ENCODE peak calls at places on chromosome 11, in ten cellular contexts. X, F, W, R, L, Y, H, J, D and U are unnamed samples.

GRCh38 chr11:3087373-3087772 is 30.1 kb upstream of the CARS1 start:
- DNase-seq in X (no peak), F (no peak), W (no peak), R (no peak), L (no peak), Y (no peak), H (no peak), J (no peak), D (no peak), U (no peak)

GRCh38 chr11:108364159-108364558 is 103.2 kb downstream of the C11orf65 start:
- DNase-seq in X (no peak), F (no peak), W (no peak), R (no peak), L (no peak), Y (no peak), H (no peak), J (no peak), D (no peak), U (no peak)

GRCh38 chr11:123300874-123301695 is 106.0 kb upstream of the CLMP start:
- DNase-seq in X (no peak), F (no peak), W (peak), R (no peak), L (peak), Y (peak), H (no peak), J (no peak), D (peak), U (no peak)

GRCh38 chr11:76805206-76805913 is 22.2 kb downstream of the TSKU start:
- DNase-seq in X (no peak), F (no peak), W (no peak), R (no peak), L (no peak), Y (no peak), H (peak), J (no peak), D (no peak), U (no peak)

GRCh38 chr11:69382131-69383128 is 88.5 kb downstream of the MYEOV start:
- DNase-seq in X (no peak), F (peak), W (peak), R (peak), L (peak), Y (no peak), H (no peak), J (peak), D (peak), U (peak)

GRCh38 chr11:35138949-35139881 is at the start of gene CD44:
- DNase-seq in X (no peak), F (peak), W (no peak), R (peak), L (peak), Y (no peak), H (peak), J (peak), D (no peak), U (peak)

GRCh38 chr11:93249437-93250210 is 51.8 kb upstream of the SLC36A4 start:
- DNase-seq in X (no peak), F (no peak), W (no peak), R (no peak), L (no peak), Y (no peak), H (no peak), J (no peak), D (no peak), U (no peak)

GRCh38 chr11:33399421-33399820 is 142.2 kb downstream of the HIPK3 start:
- DNase-seq in X (no peak), F (no peak), W (no peak), R (no peak), L (no peak), Y (no peak), H (no peak), J (no peak), D (no peak), U (no peak)

GRCh38 chr11:78460468-78460867 is 42.8 kb upstream of the GAB2 start:
- DNase-seq in X (no peak), F (no peak), W (no peak), R (no peak), L (no peak), Y (no peak), H (no peak), J (no peak), D (no peak), U (no peak)

GRCh38 chr11:117374316-117374715 is 46.7 kb downstream of the CEP164 start:
- DNase-seq in X (no peak), F (no peak), W (no peak), R (no peak), L (no peak), Y (no peak), H (no peak), J (no peak), D (no peak), U (no peak)

GRCh38 chr11:2166091-2166851 is 5.3 kb upstream of the INS start:
- DNase-seq in X (no peak), F (no peak), W (no peak), R (no peak), L (no peak), Y (no peak), H (no peak), J (peak), D (no peak), U (no peak)

GRCh38 chr11:116471608-116472007 is 301.2 kb downstream of the BUD13 start:
- DNase-seq in X (peak), F (no peak), W (no peak), R (no peak), L (peak), Y (no peak), H (no peak), J (no peak), D (no peak), U (no peak)

GRCh38 chr11:41879186-41879738 is 419.8 kb upstream of the LRRC4C start:
- DNase-seq in X (no peak), F (no peak), W (no peak), R (no peak), L (no peak), Y (no peak), H (no peak), J (no peak), D (no peak), U (no peak)

GRCh38 chr11:63622318-63622717 is 8.1 kb upstream of the PLAAT3 start:
- DNase-seq in X (peak), F (no peak), W (no peak), R (no peak), L (no peak), Y (no peak), H (no peak), J (no peak), D (no peak), U (no peak)

GRCh38 chr11:7480132-7480531 is 5.2 kb upstream of the OLFML1 start:
- DNase-seq in X (no peak), F (no peak), W (no peak), R (no peak), L (no peak), Y (no peak), H (no peak), J (no peak), D (no peak), U (no peak)

GRCh38 chr11:61083601-61084147 is 18.6 kb upstream of the CD5 start:
- DNase-seq in X (no peak), F (no peak), W (no peak), R (no peak), L (no peak), Y (no peak), H (no peak), J (no peak), D (no peak), U (no peak)

GRCh38 chr11:33704240-33705002 is 3.8 kb upstream of the C11orf91 start:
- DNase-seq in X (no peak), F (no peak), W (no peak), R (no peak), L (no peak), Y (no peak), H (no peak), J (no peak), D (no peak), U (no peak)

GRCh38 chr11:43925063-43925931 is 17.1 kb upstream of the C11orf96 start:
- DNase-seq in X (no peak), F (no peak), W (no peak), R (no peak), L (no peak), Y (no peak), H (no peak), J (no peak), D (no peak), U (no peak)

GRCh38 chr11:43197357-43197756 is 114.4 kb upstream of the API5 start:
- DNase-seq in X (no peak), F (no peak), W (no peak), R (no peak), L (no peak), Y (no peak), H (no peak), J (no peak), D (no peak), U (no peak)

GRCh38 chr11:110289472-110289871 is 6.9 kb downstream of the RDX start:
- DNase-seq in X (no peak), F (no peak), W (no peak), R (no peak), L (no peak), Y (no peak), H (no peak), J (no peak), D (no peak), U (no peak)

GRCh38 chr11:69425444-69425843 is 56.0 kb upstream of the LINC01488 start:
- DNase-seq in X (no peak), F (no peak), W (no peak), R (no peak), L (no peak), Y (no peak), H (no peak), J (no peak), D (no peak), U (no peak)

GRCh38 chr11:96188625-96189006 is 154.4 kb downstream of the MAML2 start:
- DNase-seq in X (peak), F (no peak), W (peak), R (no peak), L (no peak), Y (no peak), H (no peak), J (no peak), D (no peak), U (no peak)

GRCh38 chr11:13210424-13210823 is 67.2 kb upstream of the BMAL1 start:
- DNase-seq in X (peak), F (peak), W (no peak), R (peak), L (peak), Y (peak), H (peak), J (peak), D (no peak), U (peak)

GRCh38 chr11:12193515-12194336 is 83.3 kb downstream of the MICAL2 start:
- DNase-seq in X (no peak), F (no peak), W (no peak), R (no peak), L (no peak), Y (no peak), H (no peak), J (no peak), D (no peak), U (no peak)

GRCh38 chr11:30395751-30396150 is 72.8 kb downstream of the ARL14EP start:
- DNase-seq in X (no peak), F (no peak), W (no peak), R (no peak), L (no peak), Y (no peak), H (no peak), J (no peak), D (no peak), U (no peak)

GRCh38 chr11:67268036-67268683 is 1.9 kb downstream of the GRK2 start:
- DNase-seq in X (no peak), F (peak), W (peak), R (no peak), L (no peak), Y (no peak), H (no peak), J (no peak), D (peak), U (peak)

GRCh38 chr11:47768090-47768620 is 1.0 kb upstream of the FNBP4 start:
- DNase-seq in X (no peak), F (peak), W (no peak), R (peak), L (no peak), Y (peak), H (peak), J (peak), D (peak), U (peak)

GRCh38 chr11:19498986-19499669 is 213.5 kb upstream of the NAV2 start:
- DNase-seq in X (no peak), F (no peak), W (no peak), R (no peak), L (no peak), Y (no peak), H (no peak), J (no peak), D (no peak), U (no peak)

GRCh38 chr11:2651826-2652237 is 48.0 kb downstream of the KCNQ1OT1 start:
- DNase-seq in X (no peak), F (no peak), W (no peak), R (peak), L (no peak), Y (no peak), H (no peak), J (no peak), D (no peak), U (no peak)

GRCh38 chr11:11265994-11266606 is 87.0 kb downstream of the CSNK2A3 start:
- DNase-seq in X (no peak), F (no peak), W (no peak), R (peak), L (peak), Y (peak), H (no peak), J (peak), D (peak), U (peak)

GRCh38 chr11:76782526-76783293 is 446 bp upstream of the TSKU start:
- DNase-seq in X (peak), F (peak), W (no peak), R (peak), L (peak), Y (no peak), H (peak), J (peak), D (peak), U (peak)

GRCh38 chr11:119759747-119760412 is 30.9 kb upstream of the NECTIN1 start:
- DNase-seq in X (no peak), F (no peak), W (no peak), R (no peak), L (no peak), Y (no peak), H (no peak), J (no peak), D (no peak), U (no peak)

GRCh38 chr11:63666874-63667273 is 4.3 kb downstream of the ATL3 start:
- DNase-seq in X (no peak), F (no peak), W (no peak), R (no peak), L (no peak), Y (no peak), H (no peak), J (no peak), D (no peak), U (no peak)

GRCh38 chr11:85709983-85710382 is 24.0 kb upstream of the CCDC89 start:
- DNase-seq in X (no peak), F (no peak), W (no peak), R (no peak), L (no peak), Y (no peak), H (no peak), J (no peak), D (no peak), U (no peak)

GRCh38 chr11:70372076-70372475 is 26.3 kb upstream of the CTTN start:
- DNase-seq in X (no peak), F (no peak), W (no peak), R (no peak), L (no peak), Y (no peak), H (no peak), J (no peak), D (no peak), U (no peak)

GRCh38 chr11:96314326-96315050 is 28.5 kb downstream of the MAML2 start:
- DNase-seq in X (no peak), F (no peak), W (no peak), R (no peak), L (peak), Y (no peak), H (peak), J (no peak), D (no peak), U (peak)

GRCh38 chr11:57301711-57302423 is 22.9 kb downstream of the TNKS1BP1 start:
- DNase-seq in X (no peak), F (no peak), W (no peak), R (peak), L (no peak), Y (no peak), H (no peak), J (no peak), D (no peak), U (no peak)

GRCh38 chr11:20355221-20356219 is 8.0 kb upstream of the HTATIP2 start:
- DNase-seq in X (peak), F (no peak), W (no peak), R (peak), L (peak), Y (no peak), H (no peak), J (peak), D (peak), U (peak)

GRCh38 chr11:6200975-6201374 is 2.0 kb downstream of the OR52W1 start:
- DNase-seq in X (no peak), F (no peak), W (no peak), R (no peak), L (no peak), Y (no peak), H (no peak), J (no peak), D (peak), U (peak)
- TF ChIP-seq POLR2AphosphoS5 in X (no peak), F (no peak), W (no peak), R (no peak), L (no peak), Y (no peak), H (no peak), J (no peak), D (peak), U (no peak)

DNA sequence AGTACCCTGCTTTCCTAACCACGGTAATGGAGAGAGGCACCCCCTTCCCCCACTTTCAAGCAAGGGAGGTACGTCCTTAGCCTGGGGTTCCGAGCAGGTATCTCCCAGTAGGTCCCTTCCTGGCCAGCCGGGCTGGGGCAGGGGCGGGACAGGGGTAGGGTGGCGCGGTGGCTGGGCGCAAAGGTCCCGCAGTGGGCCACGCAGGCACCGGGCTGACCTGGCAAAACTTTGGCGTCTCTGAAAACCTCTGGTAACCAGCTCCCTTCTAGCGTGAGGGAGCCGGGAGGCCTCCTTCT is 323 bp upstream of the P2RY2 start:
- DNase-seq in X (no peak), F (no peak), W (no peak), R (no peak), L (no peak), Y (no peak), H (no peak), J (no peak), D (no peak), U (no peak)
- H3K4me3 ChIP-seq in X (peak), F (peak), W (peak), R (peak), L (peak), Y (peak), H (peak), J (peak), D (peak), U (peak)

DNA sequence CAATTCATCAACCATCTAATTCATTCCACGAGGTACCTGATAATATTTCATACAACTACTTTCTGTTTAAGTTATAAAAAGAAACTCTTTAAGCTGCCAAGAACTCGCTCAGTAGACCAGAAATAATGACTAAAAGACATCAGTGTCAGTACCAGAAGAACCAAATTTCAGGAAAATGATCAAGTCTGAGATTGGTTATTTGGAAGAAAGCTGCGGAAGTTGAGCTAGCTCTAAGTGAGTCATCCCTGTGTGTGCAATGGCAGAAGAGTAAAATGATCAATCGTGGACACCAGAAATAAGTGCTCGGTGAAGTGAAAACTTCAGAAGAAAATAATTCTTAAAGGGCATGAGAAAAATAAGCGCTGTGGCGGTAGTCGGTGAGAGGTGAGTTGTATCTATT is 933.2 kb upstream of the CHORDC1 start:
- DNase-seq in X (no peak), F (no peak), W (no peak), R (no peak), L (no peak), Y (no peak), H (no peak), J (no peak), D (no peak), U (no peak)
- TF ChIP-seq POLR2AphosphoS5 in X (no peak), F (no peak), W (no peak), R (no peak), L (no peak), Y (no peak), H (no peak), J (no peak), D (no peak), U (no peak)

DNA sequence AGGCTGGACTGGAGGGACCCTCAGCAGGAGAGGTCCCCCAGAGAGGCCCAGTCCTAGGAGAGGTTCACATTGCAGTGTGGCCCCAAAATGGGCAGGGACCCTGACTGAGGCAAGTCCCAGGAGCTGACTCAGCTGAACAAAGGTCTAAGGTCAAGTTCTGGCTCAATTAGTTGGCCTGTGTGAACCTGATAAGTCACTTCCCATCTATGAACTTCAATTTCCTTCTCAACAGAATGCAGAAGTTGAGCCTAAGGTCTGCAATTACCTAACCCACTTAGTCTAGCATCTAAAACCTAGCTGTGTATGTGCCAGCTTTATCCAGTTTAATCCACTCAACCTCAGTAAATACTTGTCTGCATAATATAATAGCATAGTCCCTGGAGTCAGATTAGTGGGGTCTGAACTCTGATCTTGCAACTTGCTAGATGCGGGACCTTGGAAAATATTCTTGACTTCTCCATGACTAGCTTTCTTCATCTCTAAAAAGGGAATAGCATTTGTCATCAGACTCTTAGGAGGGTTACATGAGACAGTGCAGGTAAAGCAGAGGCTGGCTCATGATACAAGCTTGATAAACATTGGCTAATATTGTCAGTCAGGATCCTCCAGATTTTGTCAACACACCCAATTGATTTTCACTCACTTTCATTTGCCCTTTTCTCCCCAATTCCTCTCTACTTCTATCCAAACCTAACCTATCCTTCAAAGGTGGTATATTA is 465.5 kb downstream of the INSC start:
- DNase-seq in X (no peak), F (no peak), W (no peak), R (no peak), L (no peak), Y (no peak), H (no peak), J (no peak), D (peak), U (no peak)
- H3K4me3 ChIP-seq in X (no peak), F (no peak), W (no peak), R (no peak), L (no peak), Y (no peak), H (no peak), J (no peak), D (no peak), U (no peak)

DNA sequence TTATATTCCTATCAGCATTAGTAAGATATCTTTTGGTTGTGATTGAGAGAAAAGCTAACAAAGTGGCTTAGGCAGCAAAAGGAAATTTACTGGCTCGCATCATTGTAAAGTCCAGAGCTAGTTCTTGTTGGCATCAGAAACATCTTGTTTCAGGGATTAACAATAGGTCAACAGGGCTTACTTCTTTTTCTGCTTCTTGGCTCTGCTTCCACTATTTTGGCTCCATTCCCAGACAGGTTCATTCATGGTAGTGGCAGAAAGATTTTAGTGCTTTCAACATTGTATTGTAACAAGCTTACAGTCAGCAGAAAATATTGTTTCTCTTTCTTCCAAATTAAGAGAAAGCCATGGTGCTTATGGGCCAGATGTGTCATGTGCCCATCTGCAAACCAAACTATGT is 315.7 kb downstream of the RAB38 start:
- DNase-seq in X (no peak), F (no peak), W (no peak), R (no peak), L (no peak), Y (no peak), H (no peak), J (no peak), D (no peak), U (no peak)
- TF ChIP-seq POLR2AphosphoS5 in X (no peak), F (no peak), W (no peak), R (no peak), L (no peak), Y (no peak), H (no peak), J (no peak), D (no peak), U (no peak)

GRCh38 chr11:37504066-37504611 is 906.1 kb upstream of the RAG2 start:
- DNase-seq in X (no peak), F (no peak), W (peak), R (no peak), L (no peak), Y (peak), H (no peak), J (peak), D (no peak), U (no peak)
- H3K4me3 ChIP-seq in X (no peak), F (no peak), W (no peak), R (peak), L (no peak), Y (no peak), H (no peak), J (no peak), D (no peak), U (no peak)

GRCh38 chr11:73542175-73542574 is 55.7 kb downstream of the FAM168A start:
- DNase-seq in X (no peak), F (no peak), W (no peak), R (no peak), L (no peak), Y (no peak), H (no peak), J (no peak), D (no peak), U (no peak)
- TF ChIP-seq POLR2AphosphoS5 in X (no peak), F (no peak), W (no peak), R (no peak), L (no peak), Y (no peak), H (no peak), J (no peak), D (no peak), U (no peak)